ENCODE peak calls at places on chromosomes 1 and 21, in seven cellular contexts. One of them, this sample, is unnamed.

GRCh38 chr1:203534526-203534925 is 40.6 kb downstream of the OPTC start:
- DNase-seq in C1 segment of cervical spinal cord: no peak
- DNase-seq in Right ventricle myocardium superior: no peak
- DNase-seq in mucosa of gallbladder: peak
- DNase-seq in HT1080: peak
- DNase-seq in Jurkat, Clone E6-1: no peak
- DNase-seq in germinal center: no peak
- DNase-seq in this sample: no peak

GRCh38 chr1:206635080-206635982 is at the start of gene DYRK3:
- DNase-seq in C1 segment of cervical spinal cord: peak
- DNase-seq in Right ventricle myocardium superior: peak
- DNase-seq in germinal center: peak
- DNase-seq in Jurkat, Clone E6-1: peak
- DNase-seq in HT1080: peak
- DNase-seq in mucosa of gallbladder: peak
- DNase-seq in this sample: peak

GRCh38 chr1:116506132-116507004 is 64.5 kb downstream of the CD58 start:
- DNase-seq in germinal center: no peak
- DNase-seq in mucosa of gallbladder: no peak
- DNase-seq in Right ventricle myocardium superior: no peak
- DNase-seq in HT1080: peak
- DNase-seq in C1 segment of cervical spinal cord: no peak
- DNase-seq in Jurkat, Clone E6-1: no peak
- DNase-seq in this sample: peak

GRCh38 chr1:236854602-236854978 is 59.5 kb downstream of the MTR start:
- DNase-seq in C1 segment of cervical spinal cord: no peak
- DNase-seq in germinal center: no peak
- DNase-seq in Jurkat, Clone E6-1: no peak
- DNase-seq in Right ventricle myocardium superior: no peak
- DNase-seq in mucosa of gallbladder: no peak
- DNase-seq in HT1080: peak
- DNase-seq in this sample: no peak

GRCh38 chr1:243411472-243411871 is 155.6 kb downstream of the SDCCAG8 start:
- DNase-seq in HT1080: no peak
- DNase-seq in mucosa of gallbladder: no peak
- DNase-seq in C1 segment of cervical spinal cord: no peak
- DNase-seq in Jurkat, Clone E6-1: no peak
- DNase-seq in Right ventricle myocardium superior: no peak
- DNase-seq in germinal center: no peak
- DNase-seq in this sample: no peak

GRCh38 chr1:27031235-27032118 is 18.8 kb upstream of the TENT5B start:
- DNase-seq in mucosa of gallbladder: peak
- DNase-seq in Jurkat, Clone E6-1: no peak
- DNase-seq in germinal center: no peak
- DNase-seq in HT1080: peak
- DNase-seq in Right ventricle myocardium superior: peak
- DNase-seq in C1 segment of cervical spinal cord: no peak
- DNase-seq in this sample: peak

GRCh38 chr1:54804471-54805132 is 3.5 kb upstream of the TTC22 start:
- DNase-seq in Right ventricle myocardium superior: no peak
- DNase-seq in germinal center: no peak
- DNase-seq in mucosa of gallbladder: no peak
- DNase-seq in Jurkat, Clone E6-1: no peak
- DNase-seq in HT1080: peak
- DNase-seq in C1 segment of cervical spinal cord: no peak
- DNase-seq in this sample: peak

GRCh38 chr21:40809673-40810072 is 37.3 kb downstream of the DSCAM start:
- DNase-seq in Right ventricle myocardium superior: no peak
- DNase-seq in HT1080: peak
- DNase-seq in C1 segment of cervical spinal cord: no peak
- DNase-seq in germinal center: no peak
- DNase-seq in mucosa of gallbladder: no peak
- DNase-seq in Jurkat, Clone E6-1: peak
- DNase-seq in this sample: no peak

GRCh38 chr1:17355898-17356297 is 16.1 kb upstream of the PADI6 start:
- DNase-seq in Right ventricle myocardium superior: no peak
- DNase-seq in mucosa of gallbladder: no peak
- DNase-seq in C1 segment of cervical spinal cord: no peak
- DNase-seq in germinal center: peak
- DNase-seq in Jurkat, Clone E6-1: no peak
- DNase-seq in HT1080: no peak
- DNase-seq in this sample: no peak

GRCh38 chr21:34846601-34847112 is 177.9 kb downstream of the CLIC6 start:
- DNase-seq in mucosa of gallbladder: no peak
- DNase-seq in HT1080: peak
- DNase-seq in Jurkat, Clone E6-1: no peak
- DNase-seq in germinal center: no peak
- DNase-seq in Right ventricle myocardium superior: no peak
- DNase-seq in C1 segment of cervical spinal cord: no peak
- DNase-seq in this sample: peak

GRCh38 chr1:86104606-86105532 is 51.7 kb downstream of the COL24A1 start:
- DNase-seq in mucosa of gallbladder: peak
- DNase-seq in Jurkat, Clone E6-1: no peak
- DNase-seq in C1 segment of cervical spinal cord: no peak
- DNase-seq in HT1080: no peak
- DNase-seq in germinal center: no peak
- DNase-seq in Right ventricle myocardium superior: no peak
- DNase-seq in this sample: no peak

GRCh38 chr1:245590726-245591125 is 435.9 kb downstream of the KIF26B start:
- DNase-seq in HT1080: peak
- DNase-seq in Right ventricle myocardium superior: no peak
- DNase-seq in germinal center: no peak
- DNase-seq in Jurkat, Clone E6-1: no peak
- DNase-seq in mucosa of gallbladder: no peak
- DNase-seq in C1 segment of cervical spinal cord: no peak
- DNase-seq in this sample: no peak

GRCh38 chr1:228830954-228831481 is 95.7 kb downstream of the RHOU start:
- DNase-seq in HT1080: peak
- DNase-seq in germinal center: no peak
- DNase-seq in mucosa of gallbladder: peak
- DNase-seq in C1 segment of cervical spinal cord: no peak
- DNase-seq in Jurkat, Clone E6-1: no peak
- DNase-seq in Right ventricle myocardium superior: no peak
- DNase-seq in this sample: peak

GRCh38 chr1:100353988-100354387 is 1.7 kb downstream of the CDC14A start:
- DNase-seq in Right ventricle myocardium superior: no peak
- DNase-seq in germinal center: no peak
- DNase-seq in Jurkat, Clone E6-1: no peak
- DNase-seq in C1 segment of cervical spinal cord: no peak
- DNase-seq in mucosa of gallbladder: no peak
- DNase-seq in HT1080: peak
- DNase-seq in this sample: peak